ENCODE peak calls at places on chromosomes 7 and 10, in ten cellular contexts. L is AG04449, S is hepatocyte, T is body of pancreas, J is endothelial cell, E is BE2C, B is neural progenitor cell, Y is neural crest cell, D is HCT116, W is colonic mucosa. P is an unnamed sample.

GRCh38 chr10:130531312-130531711 is 395.1 kb downstream of the GLRX3 start:
- DNase-seq in S (no peak), W (no peak), Y (no peak), L (no peak), B (no peak), T (no peak), D (no peak), J (no peak), E (no peak), P (no peak)

GRCh38 chr10:117541405-117541908 is 1.1 kb upstream of the EMX2 start:
- DNase-seq in W (no peak), T (no peak), Y (no peak), S (no peak), J (peak; percentile 56), B (peak; percentile 90), L (peak; percentile 62), D (no peak), E (no peak), P (no peak)

GRCh38 chr7:32890010-32890552 is 1.5 kb downstream of the KBTBD2 start:
- DNase-seq in T (peak; percentile 18), L (no peak), B (peak; percentile 12), E (no peak), S (peak; percentile 55), W (no peak), D (no peak), Y (no peak), J (no peak), P (no peak)

GRCh38 chr10:33927347-33927746 is 592.9 kb upstream of the NRP1 start:
- DNase-seq in L (no peak), T (no peak), J (no peak), Y (no peak), E (peak; percentile 72), D (no peak), S (no peak), W (no peak), B (no peak), P (no peak)

GRCh38 chr10:126294451-126294850 is 93.8 kb downstream of the ADAM12 start:
- DNase-seq in B (no peak), L (no peak), J (no peak), E (no peak), S (peak; percentile 14), T (no peak), D (no peak), Y (no peak), W (no peak), P (no peak)

GRCh38 chr10:129780158-129780557 is 183.9 kb downstream of the EBF3 start:
- DNase-seq in Y (no peak), S (no peak), J (no peak), D (no peak), B (no peak), L (no peak), E (no peak), W (no peak), T (no peak), P (no peak)

GRCh38 chr7:44096326-44096881 is 7.7 kb upstream of the AEBP1 start:
- DNase-seq in J (no peak), S (no peak), L (no peak), B (no peak), T (no peak), E (no peak), W (no peak), D (no peak), Y (no peak), P (no peak)

GRCh38 chr10:79089579-79090110 is 20.9 kb downstream of the ZMIZ1 start:
- DNase-seq in W (no peak), B (no peak), L (no peak), Y (no peak), T (no peak), S (no peak), J (no peak), E (no peak), D (no peak), P (no peak)

GRCh38 chr10:36492590-36493510 is 632.5 kb upstream of the ANKRD30A start:
- DNase-seq in W (no peak), J (no peak), E (no peak), B (no peak), D (no peak), T (no peak), Y (no peak), S (no peak), L (no peak), P (no peak)

GRCh38 chr7:99308461-99309074 is 17.1 kb upstream of the ARPC1A start:
- DNase-seq in B (no peak), W (no peak), S (no peak), D (no peak), T (no peak), L (no peak), Y (no peak), E (no peak), J (no peak), P (no peak)

GRCh38 chr7:88305044-88305443 is 1.6 kb downstream of the STEAP4 start:
- DNase-seq in B (no peak), D (no peak), L (no peak), W (no peak), S (no peak), J (no peak), T (no peak), Y (no peak), E (no peak), P (no peak)

GRCh38 chr7:47327698-47328391 is 254.1 kb downstream of the TNS3 start:
- DNase-seq in W (peak; percentile 83), S (peak; percentile 92), B (peak; percentile 93), L (no peak), Y (peak; percentile 82), T (peak; percentile 77), D (no peak), J (peak; percentile 61), E (peak; percentile 68), P (no peak)

GRCh38 chr10:101495324-101495925 is 92.6 kb downstream of the POLL start:
- DNase-seq in T (no peak), D (peak; percentile 12), J (no peak), Y (no peak), B (peak; percentile 36), W (no peak), E (peak; percentile 5), S (peak; percentile 7), L (no peak), P (no peak)

GRCh38 chr7:135602304-135602703 is 44.6 kb downstream of the NUP205 start:
- DNase-seq in D (no peak), S (no peak), L (no peak), Y (no peak), E (no peak), J (no peak), W (no peak), T (no peak), B (no peak), P (no peak)

GRCh38 chr10:31299119-31299518 is 19.9 kb upstream of the ZEB1 start:
- DNase-seq in D (no peak), Y (no peak), L (no peak), T (no peak), W (no peak), B (no peak), S (no peak), J (no peak), E (no peak), P (no peak)

GRCh38 chr10:4981722-4982471 is 18.7 kb downstream of the AKR1C1 start:
- DNase-seq in J (peak; percentile 21), S (peak; percentile 76), Y (no peak), D (peak; percentile 26), E (no peak), W (peak; percentile 66), T (peak; percentile 75), L (no peak), B (peak; percentile 74), P (no peak)
- TF ChIP-seq CTCF in J (peak; percentile 15), S (peak; percentile 46), Y (peak; percentile 54), D (peak; percentile 67), E (peak; percentile 53), W (no peak), T (peak; percentile 82), L (peak; percentile 22), B (peak; percentile 58), P (peak; percentile 5)

GRCh38 chr10:125216309-125216708 is 55.9 kb upstream of the CTBP2 start:
- DNase-seq in Y (no peak), S (no peak), E (no peak), T (no peak), L (no peak), J (no peak), W (no peak), B (no peak), D (no peak), P (no peak)

GRCh38 chr10:125218967-125219366 is 58.6 kb upstream of the CTBP2 start:
- DNase-seq in Y (no peak), D (no peak), S (no peak), B (no peak), E (no peak), T (no peak), W (peak; percentile 28), L (no peak), J (no peak), P (no peak)

GRCh38 chr10:125216897-125217296 is 56.5 kb upstream of the CTBP2 start:
- DNase-seq in J (no peak), T (no peak), E (no peak), D (no peak), S (no peak), L (no peak), W (no peak), B (no peak), Y (no peak), P (no peak)

GRCh38 chr10:125214283-125214570 is 53.9 kb upstream of the CTBP2 start:
- DNase-seq in E (no peak), B (no peak), D (no peak), S (no peak), L (no peak), J (no peak), Y (no peak), T (no peak), W (no peak), P (no peak)

GRCh38 chr10:125217986-125218675 is 57.8 kb upstream of the CTBP2 start:
- DNase-seq in L (no peak), S (no peak), J (no peak), W (no peak), Y (no peak), T (peak; percentile 26), E (no peak), B (no peak), D (peak; percentile 23), P (no peak)
- TF ChIP-seq CTCF in L (no peak), S (no peak), J (no peak), W (no peak), Y (no peak), T (no peak), E (peak; percentile 18), B (no peak), D (peak; percentile 55), P (no peak)

GRCh38 chr10:26550774-26551526 is 112.8 kb downstream of the APBB1IP start:
- DNase-seq in S (no peak), D (peak; percentile 51), L (no peak), J (no peak), Y (no peak), W (no peak), T (no peak), B (peak; percentile 42), E (no peak), P (no peak)
- TF ChIP-seq CTCF in S (no peak), D (peak; percentile 57), L (no peak), J (no peak), Y (peak; percentile 17), W (no peak), T (no peak), B (peak; percentile 43), E (no peak), P (no peak)

DNA sequence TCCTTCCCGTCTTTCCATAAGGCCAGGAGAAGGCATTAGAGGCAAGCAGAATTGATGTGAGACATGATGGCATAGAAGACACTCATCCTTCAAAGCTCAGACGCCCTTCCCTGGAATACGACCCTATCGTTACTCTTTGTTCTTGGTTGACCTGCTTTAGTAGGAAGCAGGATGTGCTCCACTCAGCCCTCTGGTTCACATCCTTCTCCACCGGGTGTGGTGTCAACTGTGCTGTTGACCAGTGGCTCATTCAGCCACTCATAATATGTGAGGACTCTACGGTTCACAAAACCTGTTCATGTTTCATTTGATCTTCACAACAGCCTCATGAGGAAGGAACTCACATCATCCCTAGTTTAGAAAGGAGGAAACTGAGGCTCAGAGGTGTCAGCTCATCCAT is 47.1 kb downstream of the ADRA2A start:
- DNase-seq in B (no peak), E (no peak), Y (no peak), D (no peak), W (no peak), T (no peak), L (no peak), S (no peak), J (no peak), P (no peak)
- TF ChIP-seq CTCF in B (no peak), E (no peak), Y (no peak), D (no peak), W (no peak), T (no peak), L (no peak), S (no peak), J (no peak), P (no peak)